ENCODE peak calls at places on chromosomes 16 and 17, in nine cellular contexts. X is stomach, O is GM23338, G is prostate gland, C is sigmoid colon, E is breast epithelium, Y is GM12878, N is GM12891, S is Panc1. A is an unnamed sample.

GRCh38 chr17:62704381-62704971 is 77.0 kb downstream of the MRC2 start:
- DNase-seq in X (peak), O (peak), G (peak), C (peak), E (peak), Y (no peak), N (no peak), S (no peak), A (no peak)

GRCh38 chr16:83200005-83200779 is 573.4 kb downstream of the CDH13 start:
- DNase-seq in X (no peak), O (peak), G (no peak), C (no peak), E (no peak), Y (no peak), N (no peak), S (no peak), A (no peak)

GRCh38 chr16:75074920-75075687 is 41.5 kb downstream of the LDHD start:
- DNase-seq in X (peak), O (no peak), G (no peak), C (no peak), E (no peak), Y (peak), N (peak), S (no peak), A (no peak)

GRCh38 chr17:16986391-16986790 is 14.5 kb upstream of the TNFRSF13B start:
- DNase-seq in X (no peak), O (no peak), G (no peak), C (no peak), E (no peak), Y (no peak), N (no peak), S (no peak), A (no peak)

GRCh38 chr16:57089406-57089805 is 3.0 kb upstream of the CPNE2 start:
- DNase-seq in X (no peak), O (no peak), G (no peak), C (no peak), E (no peak), Y (no peak), N (no peak), S (no peak), A (no peak)

GRCh38 chr16:57628008-57628781 is at the start of gene ADGRG1:
- DNase-seq in X (peak), O (peak), G (peak), C (peak), E (peak), Y (no peak), N (peak), S (peak), A (peak)

GRCh38 chr17:17139972-17140589 is 66.1 kb downstream of the PLD6 start:
- DNase-seq in X (no peak), O (peak), G (no peak), C (no peak), E (peak), Y (no peak), N (no peak), S (no peak), A (no peak)

GRCh38 chr17:78523939-78524655 is 53.1 kb downstream of the DNAH17 start:
- DNase-seq in X (no peak), O (no peak), G (no peak), C (no peak), E (no peak), Y (no peak), N (no peak), S (no peak), A (no peak)

GRCh38 chr17:27353469-27354050 is 59.6 kb downstream of the WSB1 start:
- DNase-seq in X (peak), O (peak), G (peak), C (peak), E (peak), Y (peak), N (peak), S (peak), A (peak)

DNA sequence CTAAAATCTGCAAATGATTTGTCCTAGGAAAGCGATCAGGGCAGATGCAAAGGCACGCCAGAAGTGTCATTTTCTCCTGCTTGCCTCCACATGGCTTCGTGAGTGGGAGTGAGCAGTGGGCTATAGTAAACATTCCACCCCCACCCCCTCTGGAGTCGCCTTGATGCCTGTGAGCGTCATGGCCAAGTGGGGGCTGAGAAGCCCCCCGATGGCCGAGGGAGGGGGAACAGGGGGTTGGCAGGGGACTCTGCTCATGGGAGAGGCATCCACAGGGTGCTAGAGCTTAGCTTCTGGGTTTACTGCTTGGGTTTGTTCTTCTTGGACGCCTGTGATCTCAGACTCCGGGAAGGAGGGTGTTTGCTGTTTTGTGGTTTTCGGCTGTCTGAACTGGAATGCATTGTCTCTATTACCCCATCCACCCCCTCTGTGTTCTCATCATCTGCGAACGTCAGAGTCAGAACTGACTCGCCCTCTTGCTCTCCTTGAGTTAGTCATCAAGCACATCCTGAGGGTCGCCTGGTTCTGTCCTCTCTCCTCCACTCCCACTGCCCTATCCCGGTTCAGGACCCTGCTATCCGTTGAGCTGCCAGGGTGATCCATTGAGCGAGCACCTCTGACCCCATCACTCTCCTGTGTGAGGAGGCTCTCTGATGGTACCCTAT is 15.4 kb downstream of the TNS4 start:
- DNase-seq in X (no peak), O (no peak), G (peak), C (peak), E (peak), Y (no peak), N (no peak), S (peak), A (no peak)
- TF ChIP-seq POLR2AphosphoS5 in X (peak), O (no peak), G (peak), C (peak), E (no peak), Y (no peak), N (no peak), S (no peak), A (no peak)

DNA sequence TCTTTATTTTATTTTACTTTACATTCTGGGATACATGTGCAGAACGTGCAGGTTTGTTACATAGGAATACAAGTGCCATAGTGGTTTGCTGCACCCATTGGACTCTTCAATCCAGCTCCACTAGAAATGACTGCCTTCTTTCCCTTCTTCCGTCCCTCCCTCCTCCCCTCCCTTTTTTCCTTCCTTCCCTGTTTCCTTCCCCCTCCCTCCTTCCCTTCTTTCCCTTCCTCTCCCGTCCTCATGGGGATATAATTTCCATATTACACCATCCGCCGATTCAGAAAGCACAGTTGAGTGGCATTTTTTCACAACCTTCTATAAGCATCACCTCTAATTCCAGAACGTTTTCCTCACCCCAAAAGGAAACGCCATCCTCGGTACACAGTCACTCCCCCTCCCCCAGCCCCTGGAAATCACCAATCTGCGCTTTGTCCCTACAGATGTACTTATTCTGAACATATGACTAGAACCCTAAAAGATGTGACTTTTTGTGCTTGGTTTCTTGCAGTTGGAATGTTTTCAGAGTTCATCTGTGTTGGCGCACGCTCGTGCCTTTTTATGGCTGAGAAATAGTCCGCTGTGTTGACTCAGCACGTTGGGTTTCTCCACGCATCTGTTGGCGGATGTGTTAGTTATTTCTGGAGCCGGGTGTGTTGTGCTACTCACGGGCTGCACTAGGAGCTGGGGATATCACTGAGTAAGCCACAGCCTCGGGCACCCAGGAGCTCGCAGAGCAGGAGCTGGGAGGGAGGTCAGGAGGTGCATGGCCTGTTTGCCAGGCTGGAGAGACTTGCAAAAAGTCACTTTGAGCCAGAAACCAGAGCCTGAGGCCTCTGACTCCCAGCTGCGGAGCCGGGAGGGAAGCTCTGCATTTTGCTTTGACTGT is 336.4 kb downstream of the SEC14L1 start:
- DNase-seq in X (peak), O (no peak), G (peak), C (peak), E (peak), Y (no peak), N (no peak), S (no peak), A (no peak)
- TF ChIP-seq POLR2AphosphoS5 in X (peak), O (no peak), G (peak), C (peak), E (peak), Y (no peak), N (no peak), S (no peak), A (no peak)

GRCh38 chr17:21464611-21465021 is 88.5 kb downstream of the KCNJ12 start:
- DNase-seq in X (no peak), O (peak), G (no peak), C (no peak), E (no peak), Y (no peak), N (no peak), S (no peak), A (no peak)

GRCh38 chr17:21462259-21462658 is 86.1 kb downstream of the KCNJ12 start:
- DNase-seq in X (no peak), O (no peak), G (no peak), C (no peak), E (no peak), Y (no peak), N (no peak), S (no peak), A (no peak)

GRCh38 chr17:21466550-21466949 is 90.4 kb downstream of the KCNJ12 start:
- DNase-seq in X (no peak), O (no peak), G (no peak), C (no peak), E (no peak), Y (no peak), N (no peak), S (no peak), A (no peak)

GRCh38 chr17:21463204-21463661 is 87.1 kb downstream of the KCNJ12 start:
- DNase-seq in X (no peak), O (no peak), G (no peak), C (no peak), E (no peak), Y (no peak), N (no peak), S (no peak), A (no peak)

GRCh38 chr17:21463779-21464407 is 87.7 kb downstream of the KCNJ12 start:
- DNase-seq in X (no peak), O (peak), G (no peak), C (no peak), E (no peak), Y (no peak), N (no peak), S (no peak), A (peak)
- TF ChIP-seq POLR2AphosphoS5 in X (no peak), O (no peak), G (no peak), C (no peak), E (no peak), Y (no peak), N (no peak), S (no peak), A (no peak)

GRCh38 chr16:81715358-81716196 is 63.5 kb upstream of the PLCG2 start:
- DNase-seq in X (no peak), O (no peak), G (no peak), C (no peak), E (no peak), Y (peak), N (no peak), S (no peak), A (no peak)
- TF ChIP-seq POLR2AphosphoS5 in X (no peak), O (no peak), G (no peak), C (peak), E (no peak), Y (no peak), N (peak), S (no peak), A (no peak)

DNA sequence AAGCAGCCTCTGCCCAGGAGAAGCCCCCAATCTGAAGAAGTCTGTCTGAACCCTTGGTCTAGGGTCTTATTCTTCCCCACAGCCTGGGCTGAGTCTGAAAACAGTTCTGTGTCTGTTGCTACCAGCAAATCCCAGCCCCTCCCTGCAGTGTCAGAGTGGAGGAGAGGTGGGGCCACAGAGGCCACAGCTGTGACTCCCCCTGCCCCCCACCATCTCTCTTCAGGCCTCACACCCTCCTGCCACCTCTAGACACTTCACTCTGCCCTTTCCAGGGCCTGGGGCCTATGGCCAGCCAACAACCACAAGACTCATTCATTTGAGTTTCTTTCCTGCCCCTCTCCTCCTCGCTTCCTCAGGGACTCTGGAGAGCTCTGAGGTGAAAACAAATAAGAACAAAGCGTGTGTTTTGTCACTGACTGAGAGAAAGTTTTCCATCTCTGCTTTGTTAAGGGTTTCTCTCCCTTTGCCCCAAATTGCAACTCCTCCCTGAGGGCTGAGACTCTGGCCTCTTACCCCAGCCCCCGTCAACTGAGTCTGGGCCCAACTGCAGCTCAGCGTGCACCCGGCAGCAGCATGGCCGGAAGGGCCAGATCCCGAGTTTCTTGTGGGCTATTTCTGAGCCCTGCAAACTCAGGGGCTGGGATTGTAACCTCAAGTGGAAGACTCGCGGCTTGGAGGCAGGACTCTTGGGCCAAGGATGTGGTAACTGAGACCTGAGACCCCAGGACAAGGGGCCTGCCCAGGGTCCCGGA is 13.2 kb downstream of the C17orf50 start:
- DNase-seq in X (no peak), O (no peak), G (no peak), C (no peak), E (no peak), Y (no peak), N (no peak), S (no peak), A (no peak)
- TF ChIP-seq POLR2AphosphoS5 in X (no peak), O (no peak), G (no peak), C (no peak), E (no peak), Y (no peak), N (no peak), S (no peak), A (no peak)

DNA sequence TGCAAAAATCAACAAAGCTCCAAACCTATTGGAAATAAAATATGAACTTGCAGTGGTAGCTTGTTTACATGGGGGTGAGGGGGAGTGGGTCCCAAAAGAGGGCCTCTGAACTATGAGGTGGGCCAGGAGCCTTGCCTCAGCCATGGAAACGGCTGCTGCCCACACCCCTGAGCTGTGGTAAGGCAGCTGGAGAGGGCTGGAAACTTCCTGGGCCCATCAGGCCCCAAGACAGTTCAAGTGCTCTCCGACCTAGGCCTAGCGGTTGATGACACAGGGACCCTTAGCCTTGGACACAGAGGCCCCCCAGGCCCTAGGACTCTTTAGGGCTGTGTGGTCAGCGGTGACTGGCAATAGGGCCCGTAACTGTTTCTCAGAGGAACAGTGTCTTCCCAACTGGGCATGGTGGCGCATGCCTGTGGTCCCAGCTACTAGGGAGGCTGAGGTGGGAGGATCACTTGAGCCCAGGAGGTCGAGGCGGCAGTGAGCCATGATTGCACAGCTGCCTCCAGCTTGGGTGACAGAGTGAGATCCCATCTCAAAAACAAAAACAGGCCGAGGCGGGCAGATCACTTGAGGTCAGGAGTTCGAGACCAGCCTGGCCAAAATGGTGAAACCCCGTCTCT is 18.3 kb downstream of the UNC13D start:
- DNase-seq in X (no peak), O (no peak), G (no peak), C (no peak), E (no peak), Y (no peak), N (no peak), S (no peak), A (no peak)
- TF ChIP-seq POLR2AphosphoS5 in X (no peak), O (no peak), G (no peak), C (no peak), E (no peak), Y (no peak), N (no peak), S (no peak), A (peak)

A was measured in H1.